ENCODE peak calls at places on chromosome 11, in seven cellular contexts. One of them, this sample, is unnamed.

GRCh38 chr11:69662021-69662698 is 13.0 kb downstream of the LTO1 start:
- DNase-seq in SK-N-SH: peak; percentile 61
- DNase-seq in H1: no peak
- DNase-seq in HepG2: no peak
- DNase-seq in HCT116: no peak
- DNase-seq in GM12878: no peak
- DNase-seq in K562: no peak
- DNase-seq in this sample: no peak

GRCh38 chr11:14611939-14612338 is 31.7 kb upstream of the PDE3B start:
- DNase-seq in K562: no peak
- DNase-seq in H1: no peak
- DNase-seq in HCT116: no peak
- DNase-seq in SK-N-SH: no peak
- DNase-seq in HepG2: no peak
- DNase-seq in GM12878: no peak
- DNase-seq in this sample: no peak

GRCh38 chr11:85167471-85167870 is 459.7 kb downstream of the DLG2 start:
- DNase-seq in HepG2: no peak
- DNase-seq in GM12878: no peak
- DNase-seq in SK-N-SH: no peak
- DNase-seq in K562: no peak
- DNase-seq in HCT116: no peak
- DNase-seq in H1: no peak
- DNase-seq in this sample: no peak

GRCh38 chr11:68574308-68574707 is 110.0 kb upstream of the GAL start:
- DNase-seq in HepG2: no peak
- DNase-seq in H1: no peak
- DNase-seq in GM12878: no peak
- DNase-seq in HCT116: no peak
- DNase-seq in SK-N-SH: no peak
- DNase-seq in K562: no peak
- DNase-seq in this sample: no peak

GRCh38 chr11:65468874-65469333 is 29.9 kb upstream of the MALAT1 start:
- DNase-seq in GM12878: no peak
- DNase-seq in SK-N-SH: peak; percentile 66
- DNase-seq in K562: peak; percentile 61
- DNase-seq in H1: peak; percentile 88
- DNase-seq in HCT116: peak; percentile 81
- DNase-seq in HepG2: peak; percentile 76
- DNase-seq in this sample: peak; percentile 90

GRCh38 chr11:59810189-59810910 is at the start of gene MRPL16:
- DNase-seq in HepG2: peak; percentile 87
- DNase-seq in HCT116: peak; percentile 92
- DNase-seq in H1: peak; percentile 93
- DNase-seq in K562: peak; percentile 87
- DNase-seq in GM12878: peak; percentile 69
- DNase-seq in SK-N-SH: peak; percentile 87
- DNase-seq in this sample: peak; percentile 97

GRCh38 chr11:2287102-2287501 is 14.6 kb downstream of the C11orf21 start:
- DNase-seq in HepG2: no peak
- DNase-seq in HCT116: no peak
- DNase-seq in H1: no peak
- DNase-seq in GM12878: no peak
- DNase-seq in K562: no peak
- DNase-seq in SK-N-SH: no peak
- DNase-seq in this sample: no peak

GRCh38 chr11:106105986-106106385 is 28.5 kb downstream of the AASDHPPT start:
- DNase-seq in SK-N-SH: no peak
- DNase-seq in H1: no peak
- DNase-seq in K562: no peak
- DNase-seq in GM12878: no peak
- DNase-seq in HCT116: no peak
- DNase-seq in HepG2: no peak
- DNase-seq in this sample: no peak

GRCh38 chr11:34921156-34921555 is 4.7 kb downstream of the PDHX start:
- DNase-seq in HepG2: no peak
- DNase-seq in SK-N-SH: no peak
- DNase-seq in H1: no peak
- DNase-seq in HCT116: no peak
- DNase-seq in K562: no peak
- DNase-seq in GM12878: no peak
- DNase-seq in this sample: no peak

GRCh38 chr11:87366346-87366745 is 328.6 kb downstream of the TMEM135 start:
- DNase-seq in SK-N-SH: no peak
- DNase-seq in GM12878: no peak
- DNase-seq in H1: no peak
- DNase-seq in HepG2: no peak
- DNase-seq in HCT116: no peak
- DNase-seq in K562: no peak
- DNase-seq in this sample: no peak

GRCh38 chr11:122656631-122657101 is 1.1 kb downstream of the UBASH3B start:
- DNase-seq in SK-N-SH: no peak
- DNase-seq in K562: no peak
- DNase-seq in HepG2: no peak
- DNase-seq in H1: no peak
- DNase-seq in GM12878: no peak
- DNase-seq in HCT116: no peak
- DNase-seq in this sample: no peak

GRCh38 chr11:134700101-134700640 is 288.1 kb upstream of the B3GAT1 start:
- DNase-seq in HCT116: no peak
- DNase-seq in H1: no peak
- DNase-seq in K562: no peak
- DNase-seq in SK-N-SH: no peak
- DNase-seq in GM12878: no peak
- DNase-seq in HepG2: no peak
- DNase-seq in this sample: no peak

GRCh38 chr11:79419120-79419519 is 21.7 kb downstream of the TENM4 start:
- DNase-seq in HepG2: peak; percentile 7
- DNase-seq in K562: no peak
- DNase-seq in H1: no peak
- DNase-seq in HCT116: peak; percentile 50
- DNase-seq in GM12878: no peak
- DNase-seq in SK-N-SH: no peak
- DNase-seq in this sample: no peak

GRCh38 chr11:12624595-12624994 is 49.6 kb upstream of the TEAD1 start:
- DNase-seq in HCT116: no peak
- DNase-seq in HepG2: no peak
- DNase-seq in GM12878: no peak
- DNase-seq in H1: no peak
- DNase-seq in SK-N-SH: no peak
- DNase-seq in K562: no peak
- DNase-seq in this sample: no peak

GRCh38 chr11:64249038-64249437 is 2.3 kb upstream of the PLCB3 start:
- DNase-seq in HCT116: no peak
- DNase-seq in H1: peak; percentile 58
- DNase-seq in HepG2: no peak
- DNase-seq in SK-N-SH: no peak
- DNase-seq in K562: no peak
- DNase-seq in GM12878: no peak
- DNase-seq in this sample: no peak

GRCh38 chr11:97977726-97978125 is 1043.0 kb upstream of the CNTN5 start:
- DNase-seq in GM12878: no peak
- DNase-seq in K562: no peak
- DNase-seq in SK-N-SH: no peak
- DNase-seq in HepG2: no peak
- DNase-seq in H1: no peak
- DNase-seq in HCT116: no peak
- DNase-seq in this sample: no peak

GRCh38 chr11:97974798-97975498 is 1045.8 kb upstream of the CNTN5 start:
- DNase-seq in HCT116: no peak
- DNase-seq in SK-N-SH: no peak
- DNase-seq in H1: no peak
- DNase-seq in K562: no peak
- DNase-seq in HepG2: no peak
- DNase-seq in GM12878: no peak
- DNase-seq in this sample: no peak

GRCh38 chr11:97982512-97982911 is 1038.2 kb upstream of the CNTN5 start:
- DNase-seq in HCT116: no peak
- DNase-seq in GM12878: no peak
- DNase-seq in K562: no peak
- DNase-seq in SK-N-SH: no peak
- DNase-seq in HepG2: no peak
- DNase-seq in H1: no peak
- DNase-seq in this sample: no peak

DNA sequence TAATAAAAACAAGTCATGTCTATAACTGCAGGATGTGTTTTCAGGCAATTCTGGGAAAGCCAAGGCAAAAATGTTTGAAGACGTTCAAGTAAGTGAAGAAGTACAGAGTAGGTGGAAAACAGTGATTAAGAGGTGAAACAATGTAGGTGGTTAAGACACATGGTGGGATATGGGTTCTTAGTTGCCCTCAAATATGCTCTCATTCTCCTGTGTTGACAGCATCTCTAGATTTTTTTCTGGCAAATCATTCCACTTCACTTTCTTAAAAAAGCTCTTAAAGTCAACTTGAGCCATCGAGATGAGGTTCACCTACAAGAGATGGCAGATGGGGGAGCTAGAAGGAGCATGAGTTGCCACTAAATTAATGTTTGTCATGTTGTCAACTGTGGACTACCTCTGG is 1041.0 kb upstream of the CNTN5 start:
- DNase-seq in GM12878: no peak
- DNase-seq in HCT116: no peak
- DNase-seq in SK-N-SH: no peak
- DNase-seq in HepG2: no peak
- DNase-seq in H1: no peak
- DNase-seq in K562: no peak
- DNase-seq in this sample: no peak
- TF ChIP-seq JUND in GM12878: no peak
- TF ChIP-seq JUND in HCT116: no peak
- TF ChIP-seq JUND in SK-N-SH: peak; percentile 26
- TF ChIP-seq JUND in HepG2: no peak
- TF ChIP-seq JUND in H1: no peak
- TF ChIP-seq JUND in K562: no peak
- TF ChIP-seq JUND in this sample: no peak

DNA sequence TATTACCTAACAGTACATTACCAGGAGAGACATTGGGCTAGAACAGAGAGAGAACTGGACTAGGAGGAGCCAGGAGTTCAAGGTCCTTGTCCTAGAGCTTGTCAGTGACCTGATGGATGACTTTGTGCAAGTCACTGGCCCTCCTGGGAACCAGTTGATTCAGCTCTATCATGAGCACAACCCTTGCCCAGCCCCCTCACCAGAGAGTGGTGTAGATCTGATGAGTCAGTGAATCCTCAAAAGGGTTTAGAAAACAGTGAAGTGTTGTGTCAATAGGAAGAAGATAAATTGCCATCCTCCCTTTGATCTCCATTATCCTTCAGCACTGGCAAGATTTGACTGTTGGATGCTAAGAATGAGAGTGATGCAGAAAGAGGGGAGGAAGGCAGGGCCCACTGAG is 24.3 kb downstream of the NEU3 start:
- DNase-seq in K562: peak; percentile 65
- DNase-seq in HepG2: peak; percentile 85
- DNase-seq in H1: no peak
- DNase-seq in GM12878: no peak
- DNase-seq in HCT116: no peak
- DNase-seq in SK-N-SH: no peak
- DNase-seq in this sample: no peak
- TF ChIP-seq JUND in K562: peak; percentile 73
- TF ChIP-seq JUND in HepG2: no peak
- TF ChIP-seq JUND in H1: no peak
- TF ChIP-seq JUND in GM12878: no peak
- TF ChIP-seq JUND in HCT116: no peak
- TF ChIP-seq JUND in SK-N-SH: no peak
- TF ChIP-seq JUND in this sample: no peak

GRCh38 chr11:133479209-133479608 is 53.1 kb downstream of the OPCML start:
- DNase-seq in HepG2: no peak
- DNase-seq in HCT116: no peak
- DNase-seq in H1: no peak
- DNase-seq in GM12878: no peak
- DNase-seq in SK-N-SH: no peak
- DNase-seq in K562: no peak
- DNase-seq in this sample: no peak

GRCh38 chr11:133474461-133474860 is 57.8 kb downstream of the OPCML start:
- DNase-seq in K562: no peak
- DNase-seq in GM12878: no peak
- DNase-seq in H1: no peak
- DNase-seq in HepG2: no peak
- DNase-seq in HCT116: no peak
- DNase-seq in SK-N-SH: no peak
- DNase-seq in this sample: no peak

GRCh38 chr11:133477263-133477625 is 55.1 kb downstream of the OPCML start:
- DNase-seq in H1: no peak
- DNase-seq in HepG2: no peak
- DNase-seq in SK-N-SH: no peak
- DNase-seq in K562: no peak
- DNase-seq in HCT116: no peak
- DNase-seq in GM12878: no peak
- DNase-seq in this sample: no peak

DNA sequence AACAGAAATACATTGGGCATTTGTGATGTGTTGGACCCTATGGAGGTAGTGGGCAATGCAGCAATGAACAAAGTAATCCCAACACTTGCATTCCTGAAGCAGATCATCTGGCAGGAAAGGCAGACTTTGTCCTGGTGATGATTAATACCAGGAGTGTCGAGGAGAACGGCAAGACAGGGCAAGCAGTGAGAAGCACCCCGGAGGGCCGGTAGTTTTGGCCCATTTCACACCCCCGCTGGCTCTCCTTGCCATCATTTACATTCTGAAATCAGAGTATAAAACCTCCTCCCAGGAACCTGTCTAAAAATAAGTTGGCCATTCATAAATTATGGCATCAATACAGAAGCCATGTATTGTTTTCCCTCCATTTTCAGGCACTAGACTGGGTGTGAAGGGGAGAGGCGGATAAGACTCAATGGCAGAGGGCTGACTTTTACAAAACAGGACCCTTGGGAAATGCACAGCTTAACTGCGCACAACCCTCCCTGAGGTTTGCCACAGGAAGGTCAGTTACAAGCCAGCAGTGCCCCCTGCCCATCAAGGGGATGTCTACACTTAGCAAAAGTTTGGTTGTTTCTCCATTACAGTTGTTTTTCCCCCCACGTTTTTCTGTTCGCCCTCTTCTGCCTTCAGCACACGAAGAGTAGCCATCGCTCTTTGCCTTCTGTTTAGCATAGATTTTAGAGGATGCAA is 55.6 kb downstream of the OPCML start:
- DNase-seq in SK-N-SH: no peak
- DNase-seq in HCT116: no peak
- DNase-seq in H1: no peak
- DNase-seq in K562: no peak
- DNase-seq in HepG2: no peak
- DNase-seq in GM12878: no peak
- DNase-seq in this sample: no peak
- TF ChIP-seq JUND in SK-N-SH: no peak
- TF ChIP-seq JUND in HCT116: no peak
- TF ChIP-seq JUND in H1: no peak
- TF ChIP-seq JUND in K562: no peak
- TF ChIP-seq JUND in HepG2: no peak
- TF ChIP-seq JUND in GM12878: no peak
- TF ChIP-seq JUND in this sample: no peak

DNA sequence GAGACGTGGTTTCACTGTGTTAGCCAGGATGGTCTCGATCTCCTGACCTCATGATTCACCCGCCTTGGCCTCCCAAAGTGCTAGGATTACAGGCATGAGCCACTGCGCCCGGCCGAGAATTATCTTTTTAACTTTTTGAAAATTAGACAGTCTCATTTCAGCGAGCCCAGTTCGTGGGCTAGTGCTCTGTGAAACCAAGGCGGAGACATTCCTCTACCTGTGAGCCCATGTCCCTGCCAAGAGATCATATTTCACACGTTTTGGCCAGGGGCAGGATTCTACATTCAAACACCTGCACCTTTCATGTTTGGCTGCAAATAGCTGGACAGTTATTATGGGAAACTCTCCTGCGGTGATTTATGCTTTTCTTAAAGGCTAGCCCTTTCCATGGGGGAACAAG is 60.3 kb downstream of the IRAG1 start:
- DNase-seq in K562: no peak
- DNase-seq in HCT116: no peak
- DNase-seq in H1: no peak
- DNase-seq in GM12878: no peak
- DNase-seq in SK-N-SH: no peak
- DNase-seq in HepG2: no peak
- DNase-seq in this sample: peak; percentile 63
- TF ChIP-seq JUND in K562: no peak
- TF ChIP-seq JUND in HCT116: no peak
- TF ChIP-seq JUND in H1: no peak
- TF ChIP-seq JUND in GM12878: no peak
- TF ChIP-seq JUND in SK-N-SH: no peak
- TF ChIP-seq JUND in HepG2: no peak
- TF ChIP-seq JUND in this sample: no peak

This sample was measured in T47D.